ENCODE peak calls at places on chromosomes 16 and 17, in ten cellular contexts. N, M, O, X, W, F, E, J, B and H are unnamed samples.

GRCh38 chr16:80993293-80993691 is 13.4 kb downstream of the CMC2 start:
- DNase-seq in J (no peak), B (no peak), M (no peak), E (no peak), W (peak; percentile 90), X (no peak), F (peak; percentile 75), O (no peak), N (no peak), H (peak; percentile 73)

GRCh38 chr16:76444823-76445222 is 167.6 kb downstream of the CNTNAP4 start:
- DNase-seq in J (no peak), O (no peak), F (no peak), B (no peak), W (no peak), M (no peak), E (no peak), X (no peak), N (no peak), H (no peak)

GRCh38 chr17:79919164-79919585 is 79.9 kb upstream of the CBX4 start:
- DNase-seq in N (peak; percentile 81), M (peak; percentile 93), B (peak; percentile 88), W (no peak), J (peak; percentile 96), O (peak; percentile 97), F (peak; percentile 74), X (peak; percentile 88), E (peak; percentile 96), H (no peak)

GRCh38 chr17:47227862-47228261 is 18.7 kb downstream of the MYL4 start:
- DNase-seq in M (no peak), W (no peak), E (no peak), X (no peak), B (no peak), N (no peak), F (no peak), O (no peak), J (no peak), H (no peak)

GRCh38 chr16:22816475-22816874 is 2.5 kb downstream of the HS3ST2 start:
- DNase-seq in N (peak; percentile 15), B (no peak), F (peak; percentile 89), O (no peak), X (no peak), E (no peak), M (no peak), W (no peak), J (no peak), H (no peak)

GRCh38 chr17:74545456-74546230 is at the start of gene CD300C:
- DNase-seq in N (no peak), O (no peak), E (peak; percentile 71), W (no peak), M (no peak), X (peak; percentile 36), J (peak; percentile 24), B (no peak), F (no peak), H (peak; percentile 44)

GRCh38 chr16:54447606-54448440 is 161.2 kb upstream of the IRX3 start:
- DNase-seq in J (no peak), B (peak; percentile 24), N (peak; percentile 50), X (no peak), O (no peak), E (no peak), F (peak; percentile 84), W (peak; percentile 54), M (no peak), H (peak; percentile 74)

GRCh38 chr16:3459401-3460090 is 16.1 kb downstream of the NAA60 start:
- DNase-seq in O (no peak), F (no peak), J (no peak), E (no peak), N (no peak), W (peak; percentile 29), B (no peak), X (no peak), M (no peak), H (no peak)

GRCh38 chr17:72618018-72618509 is 474.4 kb downstream of the SLC39A11 start:
- DNase-seq in X (no peak), W (no peak), J (peak; percentile 76), M (no peak), B (no peak), F (no peak), E (no peak), O (no peak), N (no peak), H (peak; percentile 10)

GRCh38 chr16:3793161-3793576 is 75.8 kb upstream of the TRAP1 start:
- DNase-seq in O (no peak), B (peak; percentile 40), N (no peak), E (no peak), J (peak; percentile 36), X (peak; percentile 57), M (peak; percentile 73), F (no peak), W (no peak), H (peak; percentile 6)

GRCh38 chr17:3557768-3558583 is at the start of gene TRPV3:
- DNase-seq in X (no peak), N (no peak), M (no peak), B (peak; percentile 36), E (no peak), W (no peak), F (peak; percentile 87), J (no peak), O (no peak), H (no peak)

GRCh38 chr16:2925951-2926659 is 14.4 kb downstream of the FLYWCH1 start:
- DNase-seq in F (no peak), J (no peak), W (no peak), M (no peak), X (no peak), B (no peak), N (no peak), O (no peak), E (no peak), H (no peak)

GRCh38 chr16:31696968-31697743 is 169.5 kb downstream of the AHSP start:
- DNase-seq in F (peak; percentile 46), O (no peak), X (no peak), N (no peak), J (no peak), M (no peak), E (no peak), W (peak; percentile 53), B (no peak), H (peak; percentile 34)

GRCh38 chr17:69761011-69761410 is 314.0 kb upstream of the KCNJ16 start:
- DNase-seq in E (no peak), X (no peak), J (no peak), W (peak; percentile 41), N (no peak), O (no peak), M (no peak), B (no peak), F (peak; percentile 19), H (no peak)

GRCh38 chr17:34291721-34292348 is 6.3 kb downstream of the CCL11 start:
- DNase-seq in E (no peak), X (no peak), M (no peak), B (no peak), W (no peak), F (no peak), O (no peak), N (no peak), J (no peak), H (no peak)

GRCh38 chr16:3035972-3036725 is 595 bp downstream of the BICDL2 start:
- DNase-seq in M (no peak), E (peak; percentile 77), J (no peak), B (no peak), N (no peak), F (no peak), X (no peak), W (no peak), O (no peak), H (no peak)

GRCh38 chr16:84832488-84833141 is 12.8 kb downstream of the CRISPLD2 start:
- DNase-seq in X (peak; percentile 75), B (peak; percentile 93), O (peak; percentile 65), E (peak; percentile 76), J (peak; percentile 88), N (no peak), W (peak; percentile 100), F (no peak), M (peak; percentile 99), H (peak; percentile 99)

GRCh38 chr16:2280981-2281542 is 13.1 kb upstream of the RNPS1 start:
- DNase-seq in X (no peak), W (no peak), M (no peak), E (no peak), O (no peak), B (no peak), J (no peak), N (no peak), F (no peak), H (no peak)

DNA sequence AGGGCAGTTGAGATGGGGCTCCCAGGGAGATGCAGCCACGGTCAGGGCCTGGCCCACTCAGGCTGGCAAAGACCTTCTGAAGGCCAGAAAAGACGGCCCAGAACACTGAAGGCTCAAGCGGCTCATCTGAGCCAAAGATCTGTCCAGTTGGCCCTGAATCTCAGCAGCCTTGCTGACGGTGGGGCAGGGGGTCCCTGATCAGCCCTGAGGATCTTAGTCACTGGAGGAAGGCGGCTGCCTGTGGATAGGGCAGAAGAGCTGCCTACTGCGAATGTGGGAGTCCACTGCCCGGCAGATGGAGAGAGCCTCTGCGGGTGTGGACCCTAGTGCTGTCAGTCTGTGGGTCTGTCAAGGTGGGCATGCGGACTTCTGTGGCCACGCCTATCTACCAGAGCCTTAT is 1738.2 kb downstream of the TP53TG3F start:
- DNase-seq in N (no peak), M (no peak), X (no peak), W (no peak), B (no peak), E (no peak), J (no peak), F (no peak), O (no peak), H (no peak)
- H3K9me3 ChIP-seq in N (no peaks in the 10 kb centered on the region), M (peaks cover 23% of the 10 kb centered on the region), X (no peaks in the 10 kb centered on the region), W (peaks cover 34% of the 10 kb centered on the region), B (no peaks in the 10 kb centered on the region), E (no peaks in the 10 kb centered on the region), J (no peaks in the 10 kb centered on the region), F (peaks cover 20% of the 10 kb centered on the region), O (peaks cover 32% of the 10 kb centered on the region), H (no peaks in the 10 kb centered on the region)

DNA sequence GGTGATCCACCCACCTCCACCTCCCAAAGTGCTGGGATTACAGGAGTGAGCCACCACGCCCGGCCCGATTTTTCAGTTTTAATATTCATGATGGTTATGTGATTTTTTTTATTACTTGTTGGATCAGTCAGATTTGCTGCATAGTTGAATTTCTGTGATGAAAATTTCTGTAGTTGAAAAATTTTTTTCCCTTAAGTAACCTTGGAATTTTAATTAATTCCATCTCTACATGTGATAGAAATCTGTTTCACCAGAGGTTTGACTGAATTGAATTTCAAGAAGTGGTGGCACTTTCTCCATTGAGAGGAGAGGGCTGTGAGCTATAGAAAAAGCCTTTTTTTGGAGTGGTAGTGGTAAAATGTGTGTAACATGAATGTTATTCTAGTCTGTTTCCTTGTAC is 24.7 kb downstream of the WIPF2 start:
- DNase-seq in W (no peak), O (no peak), M (no peak), B (no peak), E (no peak), F (no peak), N (no peak), X (no peak), J (no peak), H (no peak)
- H3K4me3 ChIP-seq in W (no peak overlapping the region), O (no peak overlapping the region), M (no peak overlapping the region), B (no peak overlapping the region), E (no peak overlapping the region), F (no peak overlapping the region), N (no peak overlapping the region), X (no peak overlapping the region), J (no peak overlapping the region), H (no peak overlapping the region)

GRCh38 chr17:36950027-36950426 is 1.3 kb downstream of the AATF start:
- DNase-seq in M (no peak), W (no peak), B (no peak), N (no peak), J (no peak), F (no peak), E (no peak), O (no peak), X (no peak), H (no peak)
- H3K27ac ChIP-seq in M (peak overlapping the region; percentile 96), W (no peak overlapping the region), B (peak overlapping the region; percentile 90), N (peak overlapping the region; percentile 90), J (no peak overlapping the region), F (peak overlapping the region; percentile 74), E (no peak overlapping the region), O (no peak overlapping the region), X (no peak overlapping the region), H (no peak overlapping the region)

GRCh38 chr16:49075709-49076108 is 205.9 kb downstream of the CBLN1 start:
- DNase-seq in J (no peak), N (no peak), F (no peak), E (no peak), B (no peak), X (no peak), O (no peak), M (no peak), W (no peak), H (no peak)
- H3K9me3 ChIP-seq in J (no peaks in the 10 kb centered on the region), N (peaks cover 4% of the 10 kb centered on the region), F (peaks cover 14% of the 10 kb centered on the region), E (no peaks in the 10 kb centered on the region), B (peaks cover 10% of the 10 kb centered on the region), X (peaks cover 19% of the 10 kb centered on the region), O (peaks cover 13% of the 10 kb centered on the region), M (no peaks in the 10 kb centered on the region), W (peaks cover 3% of the 10 kb centered on the region), H (no peaks in the 10 kb centered on the region)